ENCODE peak calls at places on chromosomes 11 and 22, in four cellular contexts. Q is IMR-90, T is H1, G is K562. O is an unnamed sample.

GRCh38 chr22:49724030-49724892 is 103.4 kb downstream of the BRD1 start:
- DNase-seq in G (peak), T (no peak), Q (no peak), O (no peak)

GRCh38 chr11:26994579-26995210 is 783 bp downstream of the FIBIN start:
- DNase-seq in Q (no peak), G (no peak), T (no peak), O (no peak)

GRCh38 chr11:76005746-76006145 is 190.7 kb downstream of the UVRAG start:
- DNase-seq in T (no peak), Q (no peak), G (no peak), O (no peak)

GRCh38 chr11:820655-821512 is 2.2 kb downstream of the PNPLA2 start:
- DNase-seq in Q (peak), T (no peak), G (no peak), O (no peak)

GRCh38 chr11:70498976-70499801 is 100.9 kb downstream of the CTTN start:
- DNase-seq in Q (no peak), G (no peak), T (no peak), O (no peak)

GRCh38 chr11:80900265-80900664 is 1459.4 kb upstream of the TENM4 start:
- DNase-seq in Q (no peak), T (no peak), G (no peak), O (no peak)

GRCh38 chr11:73931039-73931645 is 19.7 kb upstream of the DNAJB13 start:
- DNase-seq in Q (peak), G (peak), T (peak), O (no peak)

GRCh38 chr11:5631969-5632635 is 7.3 kb downstream of the TRIM34 start:
- DNase-seq in T (no peak), G (no peak), Q (no peak), O (peak)

GRCh38 chr22:46812786-46813185 is 50.3 kb downstream of the TBC1D22A start:
- DNase-seq in Q (no peak), T (no peak), G (no peak), O (no peak)

GRCh38 chr11:95134491-95134890 is 44.8 kb downstream of the ENDOD1 start:
- DNase-seq in Q (peak), G (no peak), T (no peak), O (no peak)

GRCh38 chr11:90947930-90948329 is 725.1 kb upstream of the CHORDC1 start:
- DNase-seq in Q (no peak), G (no peak), T (no peak), O (no peak)

GRCh38 chr22:17430298-17430900 is 61.1 kb downstream of the CECR2 start:
- DNase-seq in T (no peak), Q (no peak), G (no peak), O (no peak)

GRCh38 chr11:112016088-112016764 is 9.0 kb upstream of the DLAT start:
- DNase-seq in G (no peak), Q (peak), T (no peak), O (no peak)

GRCh38 chr22:39519681-39520053 is 695 bp upstream of the ATF4 start:
- DNase-seq in G (no peak), Q (no peak), T (no peak), O (no peak)

GRCh38 chr22:32842486-32842885 is 41.0 kb downstream of the TIMP3 start:
- DNase-seq in G (no peak), Q (peak), T (no peak), O (no peak)

GRCh38 chr22:48417143-48418070 is 1410.3 kb downstream of the BRD1 start:
- DNase-seq in Q (no peak), T (no peak), G (no peak), O (no peak)

GRCh38 chr22:31616315-31616980 is 45.6 kb downstream of the PISD start:
- DNase-seq in G (no peak), T (no peak), Q (no peak), O (no peak)

GRCh38 chr11:122874991-122875390 is 7.6 kb upstream of the JHY start:
- DNase-seq in T (no peak), Q (no peak), G (no peak), O (peak)

GRCh38 chr11:64853709-64854108 is 9.3 kb upstream of the CDC42BPG start:
- DNase-seq in T (no peak), G (no peak), Q (no peak), O (no peak)

GRCh38 chr22:20866716-20867115 is 7.9 kb downstream of the SNAP29 start:
- DNase-seq in T (no peak), G (no peak), Q (peak), O (no peak)

GRCh38 chr11:843818-844692 is 1.4 kb downstream of the TSPAN4 start:
- DNase-seq in T (peak), G (peak), Q (peak), O (no peak)

GRCh38 chr11:15291885-15292284 is 177.2 kb downstream of the INSC start:
- DNase-seq in T (no peak), G (no peak), Q (no peak), O (no peak)

GRCh38 chr11:119797137-119797611 is 68.2 kb upstream of the NECTIN1 start:
- DNase-seq in Q (no peak), T (no peak), G (no peak), O (no peak)

GRCh38 chr22:20916916-20917810 is at the start of gene CRKL:
- DNase-seq in T (peak), G (peak), Q (peak), O (peak)

GRCh38 chr11:88378422-88379066 is 41.0 kb upstream of the CTSC start:
- DNase-seq in T (no peak), Q (no peak), G (no peak), O (no peak)

GRCh38 chr22:30490399-30490798 is 15.1 kb downstream of the SEC14L4 start:
- DNase-seq in Q (no peak), T (no peak), G (peak), O (no peak)

GRCh38 chr22:41913842-41914534 is 886 bp downstream of the SHISA8 start:
- DNase-seq in T (no peak), G (peak), Q (no peak), O (no peak)

GRCh38 chr11:86999859-87000753 is 37.6 kb upstream of the TMEM135 start:
- DNase-seq in T (no peak), G (peak), Q (peak), O (no peak)

GRCh38 chr11:65427691-65428577 is 5.3 kb downstream of the NEAT1 start:
- DNase-seq in T (no peak), G (no peak), Q (peak), O (no peak)

GRCh38 chr11:11463397-11463796 is 110.3 kb upstream of the CSNK2A3 start:
- DNase-seq in T (no peak), Q (no peak), G (no peak), O (no peak)

GRCh38 chr11:742571-743201 is 4.6 kb upstream of the TALDO1 start:
- DNase-seq in Q (no peak), G (no peak), T (no peak), O (no peak)

GRCh38 chr11:47284151-47284550 is 14.2 kb downstream of the MADD start:
- DNase-seq in T (no peak), Q (no peak), G (no peak), O (no peak)

GRCh38 chr11:110896358-110896757 is 184.1 kb upstream of the ARHGAP20 start:
- DNase-seq in T (no peak), G (no peak), Q (peak), O (no peak)

GRCh38 chr11:65639623-65640482 is 2.0 kb downstream of the SIPA1 start:
- DNase-seq in G (no peak), T (no peak), Q (no peak), O (peak)

GRCh38 chr11:88358040-88358431 is 20.5 kb upstream of the CTSC start:
- DNase-seq in T (no peak), G (no peak), Q (no peak), O (no peak)

GRCh38 chr22:19879651-19879995 is 24.9 kb upstream of the GNB1L start:
- DNase-seq in G (no peak), Q (no peak), T (no peak), O (no peak)

GRCh38 chr11:112396092-112396491 is 135.4 kb upstream of the PLET1 start:
- DNase-seq in Q (no peak), G (no peak), T (no peak), O (no peak)

GRCh38 chr11:130383363-130384168 is 44.8 kb downstream of the ADAMTS8 start:
- DNase-seq in Q (peak), T (peak), G (no peak), O (no peak)

GRCh38 chr11:69442807-69443137 is 38.7 kb upstream of the LINC01488 start:
- DNase-seq in Q (peak), T (no peak), G (peak), O (no peak)

GRCh38 chr22:37968452-37969251 is 15.2 kb downstream of the POLR2F start:
- DNase-seq in G (no peak), T (no peak), Q (no peak), O (no peak)

GRCh38 chr22:37967147-37967546 is 13.6 kb downstream of the POLR2F start:
- DNase-seq in Q (peak), G (no peak), T (no peak), O (no peak)

GRCh38 chr22:37970864-37971263 is 13.5 kb downstream of the SOX10 start:
- DNase-seq in G (no peak), Q (no peak), T (no peak), O (no peak)

GRCh38 chr22:37967637-37968451 is 14.3 kb downstream of the POLR2F start:
- DNase-seq in T (no peak), G (no peak), Q (no peak), O (no peak)

DNA sequence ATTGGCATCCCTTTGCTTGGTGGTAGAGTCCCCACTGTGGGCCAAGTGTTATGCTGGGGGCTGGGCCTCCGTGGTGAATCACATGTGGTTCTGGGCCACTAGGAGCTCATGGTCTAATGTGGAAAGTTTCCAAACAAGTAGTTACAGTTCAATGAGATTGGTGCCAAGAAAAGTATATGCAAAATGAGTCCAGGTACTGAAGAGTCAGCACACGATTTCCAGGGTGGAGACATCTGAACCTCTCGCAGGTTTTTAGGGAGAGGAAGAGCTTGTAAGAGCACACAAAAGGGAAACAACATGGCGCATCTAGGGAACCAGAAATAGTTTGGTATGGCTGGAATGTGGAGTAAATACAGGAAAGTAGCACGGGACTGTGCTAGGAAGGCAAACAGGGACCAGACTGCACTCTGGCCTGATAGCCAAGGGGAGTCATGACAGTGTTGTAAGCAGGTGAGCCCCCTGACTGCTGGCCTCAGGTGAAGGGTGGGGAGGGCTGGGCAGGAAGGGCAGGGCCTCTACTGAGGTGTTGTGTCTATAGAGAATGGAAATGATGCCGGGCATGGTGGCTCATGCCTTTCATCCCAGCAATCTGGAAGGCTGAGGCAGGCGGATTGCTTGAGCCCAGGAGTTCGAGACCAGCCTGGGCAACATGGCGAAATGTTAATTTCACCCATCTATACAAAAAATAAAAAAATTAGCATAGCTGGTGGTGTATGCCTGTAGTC is 12.6 kb downstream of the POLR2F start:
- DNase-seq in G (no peak), T (no peak), Q (peak), O (no peak)
- TF ChIP-seq CHD1 in G (no peak), T (no peak), Q (no peak), O (no peak)

GRCh38 chr11:33065445-33066178 is 26.2 kb downstream of the TCP11L1 start:
- DNase-seq in Q (peak), G (peak), T (peak), O (no peak)

GRCh38 chr11:33060271-33060670 is 20.9 kb downstream of the TCP11L1 start:
- DNase-seq in Q (no peak), G (no peak), T (no peak), O (no peak)

GRCh38 chr11:33062137-33062536 is 22.8 kb downstream of the TCP11L1 start:
- DNase-seq in T (no peak), G (no peak), Q (no peak), O (no peak)

GRCh38 chr11:33064033-33064825 is 24.9 kb downstream of the TCP11L1 start:
- DNase-seq in Q (no peak), T (no peak), G (no peak), O (no peak)

GRCh38 chr11:33063326-33063775 is 24.0 kb downstream of the TCP11L1 start:
- DNase-seq in T (no peak), G (no peak), Q (peak), O (peak)
- TF ChIP-seq CHD1 in T (no peak), G (no peak), Q (no peak), O (no peak)

GRCh38 chr11:35546317-35546716 is 20.9 kb upstream of the PAMR1 start:
- DNase-seq in T (no peak), G (no peak), Q (no peak), O (no peak)
- TF ChIP-seq CHD1 in T (no peak), G (no peak), Q (no peak), O (no peak)

GRCh38 chr11:101797335-101797734 is 117.5 kb upstream of the CEP126 start:
- DNase-seq in T (no peak), G (no peak), Q (peak), O (no peak)
- TF ChIP-seq CHD1 in T (no peak), G (no peak), Q (no peak), O (no peak)

DNA sequence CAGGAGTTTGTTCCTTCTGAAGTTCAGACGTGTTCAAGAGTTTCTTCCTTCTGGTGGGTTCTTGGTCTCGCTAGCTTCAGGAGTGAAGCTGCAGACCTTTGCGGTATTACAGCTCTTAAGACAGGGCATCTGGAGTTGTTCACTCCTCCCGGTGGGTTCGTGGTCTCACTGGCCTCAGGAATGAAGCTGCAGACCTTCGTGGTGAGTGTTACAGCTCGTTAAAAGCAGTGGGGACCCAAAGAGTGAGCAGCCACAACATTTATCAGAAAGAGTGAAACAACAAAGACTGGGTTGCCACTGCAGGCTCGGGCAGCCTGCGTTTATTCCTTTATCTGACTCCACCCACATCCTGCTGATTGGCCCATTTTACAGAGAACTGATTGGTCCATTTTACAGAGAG is 373.1 kb downstream of the ETS1 start:
- DNase-seq in Q (no peak), T (no peak), G (no peak), O (no peak)
- TF ChIP-seq CHD1 in Q (no peak), T (no peak), G (no peak), O (no peak)

O was measured in GM12878.